ENCODE peak calls at places on chromosomes 13 and 19, in ten cellular contexts. C is head of caudate nucleus; H is GM06990; S is substantia nigra; T is WERI-Rb-1; W is activated CD4-positive, CD25-positive, alpha-beta regulatory T cell treated with anti-CD3 and anti-CD28 coated beads, Interleukin-2, amount 50 U/mL, for 16 hours; V is astrocyte of the spinal cord; F is right lobe of liver; E is KG1; M is heart left ventricle. B is an unnamed sample.
A peak's percentile ranks its signal among the peaks of the same experiment; 100 is the strongest.

GRCh38 chr13:42883771-42884170 is 102.4 kb downstream of the FAM216B start:
- DNase-seq in V (peak; percentile 51), M (no peak), T (peak; percentile 20), H (no peak), W (no peak), F (no peak), E (no peak), S (no peak), C (peak; percentile 40), B (no peak)

GRCh38 chr19:39317476-39317875 is 3.2 kb downstream of the LRFN1 start:
- DNase-seq in M (no peak), F (no peak), T (no peak), H (no peak), S (no peak), E (no peak), C (no peak), W (no peak), V (no peak), B (no peak)

GRCh38 chr13:114089751-114090400 is 42.5 kb downstream of the RASA3 start:
- DNase-seq in F (peak; percentile 22), W (no peak), C (no peak), T (peak; percentile 8), E (no peak), M (no peak), S (no peak), V (no peak), H (no peak), B (no peak)

GRCh38 chr13:22311734-22312404 is 641.0 kb downstream of the FGF9 start:
- DNase-seq in V (no peak), T (no peak), M (peak; percentile 36), S (no peak), W (no peak), H (no peak), F (no peak), E (no peak), C (no peak), B (no peak)

GRCh38 chr19:33641956-33642498 is 20.3 kb downstream of the CHST8 start:
- DNase-seq in E (no peak), C (no peak), S (no peak), M (no peak), V (no peak), W (no peak), T (no peak), H (no peak), F (no peak), B (no peak)

GRCh38 chr19:4557971-4558941 is 1.2 kb downstream of the SEMA6B start:
- DNase-seq in S (no peak), H (no peak), T (no peak), V (no peak), E (no peak), F (no peak), M (no peak), C (no peak), W (no peak), B (peak; percentile 75)

GRCh38 chr13:111505175-111505777 is 184.8 kb downstream of the TEX29 start:
- DNase-seq in V (no peak), F (no peak), E (no peak), M (no peak), W (no peak), T (peak; percentile 41), H (no peak), C (no peak), S (no peak), B (no peak)

GRCh38 chr19:56116606-56117005 is 4.5 kb downstream of the ZNF787 start:
- DNase-seq in W (no peak), T (peak; percentile 91), M (no peak), S (no peak), H (no peak), V (no peak), C (no peak), F (no peak), E (no peak), B (no peak)

GRCh38 chr13:35379663-35380062 is 96.8 kb downstream of the MAB21L1 start:
- DNase-seq in E (no peak), H (no peak), C (no peak), S (no peak), V (no peak), M (no peak), F (no peak), T (no peak), W (no peak), B (no peak)

GRCh38 chr19:23999821-24000610 is 85.3 kb downstream of the ZNF726 start:
- DNase-seq in H (no peak), T (no peak), M (no peak), E (no peak), C (no peak), V (no peak), W (no peak), S (no peak), F (no peak), B (no peak)

GRCh38 chr13:114095486-114095885 is 36.9 kb downstream of the RASA3 start:
- DNase-seq in C (no peak), V (no peak), T (no peak), H (no peak), W (no peak), F (peak; percentile 6), E (no peak), M (no peak), S (no peak), B (no peak)

GRCh38 chr19:628168-628567 is 5.2 kb downstream of the POLRMT start:
- DNase-seq in S (no peak), W (no peak), F (no peak), M (no peak), T (peak; percentile 45), H (no peak), E (no peak), V (no peak), C (no peak), B (no peak)

GRCh38 chr19:47679922-47680857 is 33.0 kb upstream of the EHD2 start:
- DNase-seq in V (no peak), C (no peak), W (no peak), S (no peak), T (no peak), M (no peak), F (peak; percentile 56), H (no peak), E (no peak), B (no peak)

GRCh38 chr19:16969127-16969526 is 57.5 kb downstream of the CPAMD8 start:
- DNase-seq in V (no peak), S (no peak), W (no peak), C (no peak), T (peak; percentile 25), M (no peak), E (no peak), F (no peak), H (no peak), B (no peak)

GRCh38 chr19:38437295-38437694 is 3.8 kb downstream of the RYR1 start:
- DNase-seq in F (no peak), C (no peak), H (no peak), M (no peak), V (no peak), S (no peak), T (no peak), W (no peak), E (no peak), B (no peak)

GRCh38 chr19:46085888-46086287 is 38.6 kb downstream of the IGFL3 start:
- DNase-seq in T (no peak), H (no peak), V (no peak), S (no peak), C (no peak), E (no peak), F (no peak), W (no peak), M (no peak), B (no peak)

GRCh38 chr19:50558039-50558438 is 10.2 kb downstream of the LRRC4B start:
- DNase-seq in H (no peak), F (no peak), E (no peak), T (no peak), S (no peak), C (no peak), W (no peak), M (no peak), V (no peak), B (no peak)

GRCh38 chr13:25478186-25478585 is 106.4 kb downstream of the ATP8A2 start:
- DNase-seq in H (no peak), E (no peak), S (no peak), W (no peak), M (no peak), C (no peak), V (no peak), F (no peak), T (no peak), B (no peak)

GRCh38 chr19:54388001-54388802 is 23.5 kb upstream of the LAIR1 start:
- DNase-seq in H (peak; percentile 72), M (no peak), W (no peak), S (no peak), F (no peak), T (peak; percentile 24), C (peak; percentile 69), E (peak; percentile 81), V (no peak), B (no peak)

GRCh38 chr19:17323274-17323972 is 11.2 kb downstream of the ANO8 start:
- DNase-seq in S (no peak), F (no peak), M (no peak), C (no peak), H (no peak), T (no peak), W (no peak), E (no peak), V (no peak), B (no peak)

GRCh38 chr19:33461256-33462111 is 60.1 kb downstream of the PEPD start:
- DNase-seq in M (no peak), C (no peak), W (no peak), F (peak; percentile 47), E (no peak), T (no peak), H (no peak), V (no peak), S (no peak), B (no peak)

GRCh38 chr19:45772130-45772880 is 3.3 kb upstream of the SIX5 start:
- DNase-seq in C (no peak), H (no peak), M (no peak), S (no peak), W (no peak), T (no peak), E (no peak), F (no peak), V (no peak), B (no peak)

GRCh38 chr19:6717441-6717971 is 2.9 kb downstream of the C3 start:
- DNase-seq in C (no peak), T (no peak), H (no peak), M (no peak), E (no peak), F (no peak), S (no peak), V (no peak), W (no peak), B (no peak)

GRCh38 chr19:7705387-7706187 is 3.7 kb upstream of the FCER2 start:
- DNase-seq in M (peak; percentile 42), E (peak; percentile 42), H (peak; percentile 85), C (no peak), F (peak; percentile 75), S (no peak), T (no peak), V (no peak), W (peak; percentile 62), B (no peak)

GRCh38 chr19:44738161-44738535 is 10.4 kb upstream of the BCL3 start:
- DNase-seq in S (no peak), C (no peak), T (no peak), W (no peak), V (no peak), F (no peak), H (no peak), E (no peak), M (no peak), B (no peak)

GRCh38 chr19:16268676-16269319 is 55.8 kb upstream of the KLF2 start:
- DNase-seq in T (no peak), V (no peak), F (no peak), C (no peak), H (no peak), W (peak; percentile 6), S (no peak), M (no peak), E (no peak), B (no peak)

GRCh38 chr19:38679839-38680238 is 32.4 kb downstream of the ACTN4 start:
- DNase-seq in S (no peak), W (no peak), H (no peak), V (no peak), E (no peak), F (no peak), M (no peak), C (no peak), T (no peak), B (no peak)

GRCh38 chr19:55239004-55239403 is 10.4 kb upstream of the TMEM86B start:
- DNase-seq in W (no peak), S (no peak), C (no peak), F (no peak), H (no peak), T (no peak), M (no peak), V (no peak), E (no peak), B (no peak)